ENCODE peak calls at places on chromosome 15, in seven cellular contexts. E is nephron progenitor cell, L is GM12864, O is left ventricle myocardium superior, R is NCI-H1694, K is GM13977, J is amniotic epithelial cell. D is an unnamed sample.

GRCh38 chr15:41465822-41466421 is 27.8 kb upstream of the ITPKA start:
- DNase-seq in E (no peak), R (peak), K (peak), J (peak), L (no peak), O (no peak), D (peak)

GRCh38 chr15:23564798-23565394 is 578 bp upstream of the MKRN3 start:
- DNase-seq in R (peak), K (no peak), L (no peak), O (no peak), J (no peak), E (no peak), D (peak)

GRCh38 chr15:57144448-57144847 is 226.0 kb downstream of the TCF12 start:
- DNase-seq in E (no peak), J (no peak), O (no peak), K (no peak), L (no peak), R (no peak), D (no peak)

GRCh38 chr15:74179101-74179841 is 5.8 kb downstream of the ISLR start:
- DNase-seq in E (no peak), L (no peak), J (peak), O (peak), R (no peak), K (no peak), D (no peak)

GRCh38 chr15:59262316-59262715 is 55.7 kb downstream of the LDHAL6B start:
- DNase-seq in K (no peak), R (no peak), J (no peak), E (no peak), L (no peak), O (no peak), D (no peak)

GRCh38 chr15:53588773-53589172 is 170.7 kb downstream of the WDR72 start:
- DNase-seq in J (no peak), K (no peak), O (no peak), R (no peak), E (no peak), L (no peak), D (no peak)

GRCh38 chr15:83039206-83039605 is 27.8 kb upstream of the C15orf40 start:
- DNase-seq in R (no peak), L (no peak), E (no peak), K (no peak), O (no peak), J (no peak), D (no peak)

GRCh38 chr15:68055224-68055705 is 1.1 kb downstream of the PIAS1 start:
- DNase-seq in R (peak), K (peak), L (peak), E (peak), O (no peak), J (peak), D (peak)

GRCh38 chr15:31567861-31568260 is 241.2 kb downstream of the KLF13 start:
- DNase-seq in R (no peak), E (no peak), O (no peak), J (no peak), L (no peak), K (no peak), D (no peak)

GRCh38 chr15:78195735-78196201 is 38.6 kb downstream of the ACSBG1 start:
- DNase-seq in O (no peak), R (no peak), J (no peak), E (peak), L (no peak), K (peak), D (peak)

GRCh38 chr15:36880913-36881290 is 219.4 kb downstream of the MEIS2 start:
- DNase-seq in K (no peak), L (no peak), O (no peak), J (no peak), E (no peak), R (no peak), D (no peak)

GRCh38 chr15:72057548-72058091 is 60.3 kb downstream of the MYO9A start:
- DNase-seq in L (no peak), E (no peak), O (no peak), J (peak), R (no peak), K (no peak), D (peak)

GRCh38 chr15:29678504-29679034 is 143.7 kb downstream of the TJP1 start:
- DNase-seq in J (no peak), K (no peak), E (no peak), L (no peak), R (no peak), O (no peak), D (no peak)

GRCh38 chr15:30859091-30859874 is 44.4 kb upstream of the FAN1 start:
- DNase-seq in O (no peak), E (peak), L (no peak), K (peak), R (no peak), J (peak), D (peak)

GRCh38 chr15:61201322-61201721 is 27.8 kb downstream of the RORA start:
- DNase-seq in R (no peak), J (no peak), O (no peak), K (no peak), E (no peak), L (no peak), D (no peak)

GRCh38 chr15:56307180-56307579 is 58.0 kb upstream of the TEX9 start:
- DNase-seq in R (peak), L (no peak), K (no peak), O (no peak), J (no peak), E (no peak), D (no peak)

GRCh38 chr15:24761704-24762302 is 86.2 kb downstream of the NPAP1 start:
- DNase-seq in E (no peak), O (no peak), L (no peak), R (no peak), J (peak), K (no peak), D (no peak)

GRCh38 chr15:79122943-79123342 is 32.4 kb upstream of the RASGRF1 start:
- DNase-seq in R (no peak), L (no peak), E (no peak), O (no peak), K (no peak), J (no peak), D (no peak)

GRCh38 chr15:63473999-63474809 is 30.2 kb upstream of the USP3 start:
- DNase-seq in L (peak), K (no peak), E (peak), O (no peak), R (no peak), J (peak), D (peak)

GRCh38 chr15:81161215-81161673 is 27.2 kb downstream of the CFAP161 start:
- DNase-seq in J (no peak), R (no peak), L (no peak), O (no peak), E (no peak), K (no peak), D (no peak)

GRCh38 chr15:40047413-40048154 is 8.6 kb upstream of the SRP14 start:
- DNase-seq in O (peak), J (peak), K (peak), R (no peak), L (peak), E (no peak), D (peak)

GRCh38 chr15:33028495-33028894 is 166.0 kb downstream of the FMN1 start:
- DNase-seq in L (no peak), J (no peak), R (no peak), K (no peak), E (no peak), O (peak), D (no peak)